ENCODE peak calls at places on chromosomes 6 and 20, in ten cellular contexts. One of them, this sample, is unnamed.
A peak's percentile ranks its signal among the peaks of the same experiment; 100 is the strongest.

GRCh38 chr6:11712760-11713159 is 65.8 kb downstream of the ADTRP start:
- DNase-seq in OCI-LY7: no peak
- DNase-seq in neural crest cell: no peak
- DNase-seq in tibial nerve: peak; percentile 56
- DNase-seq in glutamatergic neuron: no peak
- DNase-seq in MCF 10A: peak; percentile 83
- DNase-seq in AG10803: peak; percentile 76
- DNase-seq in Calu3: no peak
- DNase-seq in A549: no peak
- DNase-seq in heart right ventricle: no peak
- DNase-seq in this sample: no peak

GRCh38 chr20:59078231-59078630 is 35.6 kb upstream of the PRELID3B start:
- DNase-seq in OCI-LY7: no peak
- DNase-seq in neural crest cell: no peak
- DNase-seq in tibial nerve: no peak
- DNase-seq in glutamatergic neuron: no peak
- DNase-seq in MCF 10A: no peak
- DNase-seq in AG10803: no peak
- DNase-seq in Calu3: no peak
- DNase-seq in A549: no peak
- DNase-seq in heart right ventricle: no peak
- DNase-seq in this sample: no peak

GRCh38 chr20:43320536-43320935 is 130.8 kb upstream of the PTPRT start:
- DNase-seq in OCI-LY7: no peak
- DNase-seq in neural crest cell: no peak
- DNase-seq in tibial nerve: no peak
- DNase-seq in glutamatergic neuron: no peak
- DNase-seq in MCF 10A: no peak
- DNase-seq in AG10803: no peak
- DNase-seq in Calu3: no peak
- DNase-seq in A549: no peak
- DNase-seq in heart right ventricle: no peak
- DNase-seq in this sample: no peak

GRCh38 chr20:47982574-47983360 is 197.5 kb upstream of the SULF2 start:
- DNase-seq in OCI-LY7: peak; percentile 54
- DNase-seq in neural crest cell: no peak
- DNase-seq in tibial nerve: no peak
- DNase-seq in glutamatergic neuron: no peak
- DNase-seq in MCF 10A: no peak
- DNase-seq in AG10803: no peak
- DNase-seq in Calu3: no peak
- DNase-seq in A549: no peak
- DNase-seq in heart right ventricle: no peak
- DNase-seq in this sample: no peak

GRCh38 chr6:36276581-36277536 is 7.0 kb downstream of the PNPLA1 start:
- DNase-seq in OCI-LY7: no peak
- DNase-seq in neural crest cell: no peak
- DNase-seq in tibial nerve: no peak
- DNase-seq in glutamatergic neuron: no peak
- DNase-seq in MCF 10A: no peak
- DNase-seq in AG10803: no peak
- DNase-seq in Calu3: no peak
- DNase-seq in A549: no peak
- DNase-seq in heart right ventricle: no peak
- DNase-seq in this sample: no peak

GRCh38 chr20:64234291-64234791 is 21.2 kb upstream of the PCMTD2 start:
- DNase-seq in OCI-LY7: no peak
- DNase-seq in neural crest cell: no peak
- DNase-seq in tibial nerve: no peak
- DNase-seq in glutamatergic neuron: peak; percentile 7
- DNase-seq in MCF 10A: no peak
- DNase-seq in AG10803: no peak
- DNase-seq in Calu3: no peak
- DNase-seq in A549: no peak
- DNase-seq in heart right ventricle: no peak
- DNase-seq in this sample: no peak

GRCh38 chr6:106182455-106182854 is 96.3 kb downstream of the PRDM1 start:
- DNase-seq in OCI-LY7: no peak
- DNase-seq in neural crest cell: no peak
- DNase-seq in tibial nerve: no peak
- DNase-seq in glutamatergic neuron: no peak
- DNase-seq in MCF 10A: no peak
- DNase-seq in AG10803: peak; percentile 29
- DNase-seq in Calu3: no peak
- DNase-seq in A549: no peak
- DNase-seq in heart right ventricle: no peak
- DNase-seq in this sample: no peak

GRCh38 chr6:39295538-39295937 is 18.7 kb downstream of the KCNK17 start:
- DNase-seq in OCI-LY7: no peak
- DNase-seq in neural crest cell: no peak
- DNase-seq in tibial nerve: peak; percentile 63
- DNase-seq in glutamatergic neuron: no peak
- DNase-seq in MCF 10A: peak; percentile 35
- DNase-seq in AG10803: no peak
- DNase-seq in Calu3: no peak
- DNase-seq in A549: no peak
- DNase-seq in heart right ventricle: no peak
- DNase-seq in this sample: no peak

GRCh38 chr6:89378628-89379027 is 26.1 kb upstream of the UBE2J1 start:
- DNase-seq in OCI-LY7: no peak
- DNase-seq in neural crest cell: no peak
- DNase-seq in tibial nerve: no peak
- DNase-seq in glutamatergic neuron: no peak
- DNase-seq in MCF 10A: no peak
- DNase-seq in AG10803: no peak
- DNase-seq in Calu3: no peak
- DNase-seq in A549: no peak
- DNase-seq in heart right ventricle: no peak
- DNase-seq in this sample: no peak

GRCh38 chr6:89372506-89372901 is 20.0 kb upstream of the UBE2J1 start:
- DNase-seq in OCI-LY7: peak; percentile 54
- DNase-seq in neural crest cell: no peak
- DNase-seq in tibial nerve: no peak
- DNase-seq in glutamatergic neuron: no peak
- DNase-seq in MCF 10A: no peak
- DNase-seq in AG10803: no peak
- DNase-seq in Calu3: no peak
- DNase-seq in A549: no peak
- DNase-seq in heart right ventricle: no peak
- DNase-seq in this sample: no peak

GRCh38 chr6:89375902-89376301 is 23.4 kb upstream of the UBE2J1 start:
- DNase-seq in OCI-LY7: no peak
- DNase-seq in neural crest cell: no peak
- DNase-seq in tibial nerve: no peak
- DNase-seq in glutamatergic neuron: no peak
- DNase-seq in MCF 10A: no peak
- DNase-seq in AG10803: no peak
- DNase-seq in Calu3: no peak
- DNase-seq in A549: no peak
- DNase-seq in heart right ventricle: no peak
- DNase-seq in this sample: no peak

GRCh38 chr6:89371849-89372505 is 19.5 kb upstream of the UBE2J1 start:
- DNase-seq in OCI-LY7: peak; percentile 89
- DNase-seq in neural crest cell: peak; percentile 75
- DNase-seq in tibial nerve: peak; percentile 62
- DNase-seq in glutamatergic neuron: peak; percentile 84
- DNase-seq in MCF 10A: peak; percentile 61
- DNase-seq in AG10803: peak; percentile 53
- DNase-seq in Calu3: peak; percentile 83
- DNase-seq in A549: peak; percentile 49
- DNase-seq in heart right ventricle: peak; percentile 76
- DNase-seq in this sample: peak; percentile 71

DNA sequence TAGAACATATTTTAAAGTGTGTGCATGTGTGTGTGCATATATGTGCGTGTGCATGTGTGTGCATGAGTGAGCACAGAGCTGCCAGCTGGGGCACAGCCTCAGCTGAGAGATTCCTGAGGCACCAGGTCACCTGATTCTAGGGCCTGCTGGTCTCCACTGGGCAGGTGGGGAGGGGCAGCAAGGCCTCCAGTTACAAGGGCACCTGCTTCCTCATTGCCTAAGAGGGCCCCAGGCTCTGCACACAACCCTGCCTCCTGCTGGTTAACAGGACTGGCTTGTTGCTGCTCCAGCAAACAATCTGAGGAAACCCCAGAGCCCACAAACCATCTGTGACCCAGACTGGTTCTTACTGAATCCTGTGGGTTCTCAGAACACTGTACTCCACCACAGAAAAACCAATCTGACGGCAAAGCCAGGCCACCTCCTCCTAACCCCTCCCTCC is 22.9 kb upstream of the UBE2J1 start:
- DNase-seq in OCI-LY7: peak; percentile 81
- DNase-seq in neural crest cell: no peak
- DNase-seq in tibial nerve: no peak
- DNase-seq in glutamatergic neuron: peak; percentile 76
- DNase-seq in MCF 10A: peak; percentile 57
- DNase-seq in AG10803: no peak
- DNase-seq in Calu3: peak; percentile 88
- DNase-seq in A549: peak; percentile 62
- DNase-seq in heart right ventricle: peak; percentile 21
- DNase-seq in this sample: peak; percentile 45
- TF ChIP-seq CTCF in OCI-LY7: peak; percentile 79
- TF ChIP-seq CTCF in neural crest cell: peak; percentile 56
- TF ChIP-seq CTCF in tibial nerve: no peak
- TF ChIP-seq CTCF in glutamatergic neuron: no peak
- TF ChIP-seq CTCF in MCF 10A: no peak
- TF ChIP-seq CTCF in AG10803: peak; percentile 1
- TF ChIP-seq CTCF in Calu3: peak; percentile 38
- TF ChIP-seq CTCF in A549: no peak
- TF ChIP-seq CTCF in heart right ventricle: peak; percentile 31
- TF ChIP-seq CTCF in this sample: peak; percentile 24

GRCh38 chr20:50380697-50381040 is 129.5 kb upstream of the PTPN1 start:
- DNase-seq in OCI-LY7: peak; percentile 16
- DNase-seq in neural crest cell: no peak
- DNase-seq in tibial nerve: no peak
- DNase-seq in glutamatergic neuron: no peak
- DNase-seq in MCF 10A: peak; percentile 59
- DNase-seq in AG10803: peak; percentile 56
- DNase-seq in Calu3: peak; percentile 60
- DNase-seq in A549: peak; percentile 68
- DNase-seq in heart right ventricle: no peak
- DNase-seq in this sample: no peak
- TF ChIP-seq CTCF in OCI-LY7: peak; percentile 64
- TF ChIP-seq CTCF in neural crest cell: peak; percentile 40
- TF ChIP-seq CTCF in tibial nerve: peak; percentile 38
- TF ChIP-seq CTCF in glutamatergic neuron: no peak
- TF ChIP-seq CTCF in MCF 10A: peak; percentile 52
- TF ChIP-seq CTCF in AG10803: peak; percentile 83
- TF ChIP-seq CTCF in Calu3: peak; percentile 58
- TF ChIP-seq CTCF in A549: peak; percentile 67
- TF ChIP-seq CTCF in heart right ventricle: peak; percentile 33
- TF ChIP-seq CTCF in this sample: no peak

DNA sequence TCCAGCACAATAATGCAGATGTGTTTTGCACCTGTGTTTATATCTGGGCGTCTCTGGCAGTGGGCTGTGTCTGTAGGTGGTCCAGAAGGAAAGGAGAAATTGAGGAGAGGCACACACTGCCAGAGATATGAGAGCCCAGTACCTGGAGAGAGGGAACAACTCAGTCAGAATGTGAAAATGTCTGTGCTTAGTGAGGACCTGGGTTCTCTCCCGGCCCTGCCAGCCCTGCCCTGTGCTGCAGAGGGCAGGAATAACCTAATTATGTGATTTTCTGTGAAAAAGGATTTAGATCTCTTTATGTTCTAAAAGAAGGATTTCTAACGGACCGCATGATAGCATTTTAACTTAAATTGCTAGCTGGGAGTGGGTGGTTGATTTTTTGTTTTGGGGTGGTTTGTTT is 8.3 kb upstream of the EXOC2 start:
- DNase-seq in OCI-LY7: no peak
- DNase-seq in neural crest cell: no peak
- DNase-seq in tibial nerve: no peak
- DNase-seq in glutamatergic neuron: no peak
- DNase-seq in MCF 10A: no peak
- DNase-seq in AG10803: no peak
- DNase-seq in Calu3: no peak
- DNase-seq in A549: no peak
- DNase-seq in heart right ventricle: no peak
- DNase-seq in this sample: no peak
- TF ChIP-seq CTCF in OCI-LY7: no peak
- TF ChIP-seq CTCF in neural crest cell: no peak
- TF ChIP-seq CTCF in tibial nerve: no peak
- TF ChIP-seq CTCF in glutamatergic neuron: no peak
- TF ChIP-seq CTCF in MCF 10A: no peak
- TF ChIP-seq CTCF in AG10803: no peak
- TF ChIP-seq CTCF in Calu3: no peak
- TF ChIP-seq CTCF in A549: no peak
- TF ChIP-seq CTCF in heart right ventricle: no peak
- TF ChIP-seq CTCF in this sample: no peak

GRCh38 chr6:149934249-149935156 is 7.3 kb upstream of the ULBP2 start:
- DNase-seq in OCI-LY7: peak; percentile 78
- DNase-seq in neural crest cell: peak; percentile 70
- DNase-seq in tibial nerve: peak; percentile 87
- DNase-seq in glutamatergic neuron: peak; percentile 63
- DNase-seq in MCF 10A: peak; percentile 74
- DNase-seq in AG10803: peak; percentile 70
- DNase-seq in Calu3: peak; percentile 50
- DNase-seq in A549: peak; percentile 65
- DNase-seq in heart right ventricle: no peak
- DNase-seq in this sample: peak; percentile 50

GRCh38 chr6:149935246-149935645 is 6.6 kb upstream of the ULBP2 start:
- DNase-seq in OCI-LY7: no peak
- DNase-seq in neural crest cell: no peak
- DNase-seq in tibial nerve: no peak
- DNase-seq in glutamatergic neuron: no peak
- DNase-seq in MCF 10A: no peak
- DNase-seq in AG10803: peak; percentile 25
- DNase-seq in Calu3: no peak
- DNase-seq in A549: no peak
- DNase-seq in heart right ventricle: no peak
- DNase-seq in this sample: no peak

GRCh38 chr6:149933461-149933860 is 8.4 kb upstream of the ULBP2 start:
- DNase-seq in OCI-LY7: no peak
- DNase-seq in neural crest cell: no peak
- DNase-seq in tibial nerve: no peak
- DNase-seq in glutamatergic neuron: no peak
- DNase-seq in MCF 10A: no peak
- DNase-seq in AG10803: no peak
- DNase-seq in Calu3: no peak
- DNase-seq in A549: no peak
- DNase-seq in heart right ventricle: no peak
- DNase-seq in this sample: no peak

GRCh38 chr6:149936743-149937142 is 5.1 kb upstream of the ULBP2 start:
- DNase-seq in OCI-LY7: no peak
- DNase-seq in neural crest cell: no peak
- DNase-seq in tibial nerve: no peak
- DNase-seq in glutamatergic neuron: no peak
- DNase-seq in MCF 10A: no peak
- DNase-seq in AG10803: no peak
- DNase-seq in Calu3: no peak
- DNase-seq in A549: no peak
- DNase-seq in heart right ventricle: no peak
- DNase-seq in this sample: no peak

DNA sequence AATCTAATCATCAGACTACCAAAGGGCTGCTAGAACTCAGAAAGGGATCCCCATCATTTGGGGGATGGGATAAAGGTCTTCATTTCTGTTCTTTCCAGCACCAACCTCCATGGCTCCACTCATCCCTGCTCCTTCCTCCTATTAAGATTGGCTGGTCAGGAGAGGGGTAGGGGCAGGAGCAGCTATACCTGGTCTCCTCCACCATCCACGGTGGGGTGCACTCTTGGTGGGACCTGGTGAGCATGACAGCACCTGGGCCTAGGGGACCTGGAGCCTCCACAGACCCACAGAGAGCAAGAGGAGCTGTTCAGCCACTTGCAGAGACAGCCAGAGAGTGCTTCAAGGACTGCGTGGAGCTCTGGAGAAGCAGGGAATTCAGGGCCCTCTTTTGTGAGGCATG is 6.1 kb upstream of the ULBP2 start:
- DNase-seq in OCI-LY7: no peak
- DNase-seq in neural crest cell: no peak
- DNase-seq in tibial nerve: no peak
- DNase-seq in glutamatergic neuron: no peak
- DNase-seq in MCF 10A: no peak
- DNase-seq in AG10803: no peak
- DNase-seq in Calu3: no peak
- DNase-seq in A549: no peak
- DNase-seq in heart right ventricle: no peak
- DNase-seq in this sample: no peak
- TF ChIP-seq CTCF in OCI-LY7: no peak
- TF ChIP-seq CTCF in neural crest cell: no peak
- TF ChIP-seq CTCF in tibial nerve: no peak
- TF ChIP-seq CTCF in glutamatergic neuron: no peak
- TF ChIP-seq CTCF in MCF 10A: no peak
- TF ChIP-seq CTCF in AG10803: no peak
- TF ChIP-seq CTCF in Calu3: no peak
- TF ChIP-seq CTCF in A549: no peak
- TF ChIP-seq CTCF in heart right ventricle: no peak
- TF ChIP-seq CTCF in this sample: no peak

This sample was measured in CD4-positive, alpha-beta T cell.